ENCODE peak calls at places on chromosomes 4 and X, in four cellular contexts. Y is suprapubic skin, M is H9, D is activated B cell treated with CpG ODN at 0.5 μM for 24 hours. I is an unnamed sample.

GRCh38 chrX:20545538-20545937 is 278.8 kb upstream of the RPS6KA3 start:
- DNase-seq in M (no peak), Y (no peak), D (no peak), I (no peak)

GRCh38 chr4:159281781-159282180 is 178.9 kb downstream of the RAPGEF2 start:
- DNase-seq in D (no peak), Y (no peak), M (no peak), I (no peak)

GRCh38 chrX:37800762-37801161 is 20.9 kb downstream of the CYBB start:
- DNase-seq in D (no peak), Y (no peak), M (no peak), I (no peak)

GRCh38 chrX:115579786-115580294 is 18.9 kb downstream of the PLS3 start:
- DNase-seq in Y (no peak), M (no peak), D (no peak), I (no peak)

GRCh38 chrX:105635794-105636193 is 186.5 kb upstream of the NRK start:
- DNase-seq in D (no peak), Y (no peak), M (no peak), I (no peak)

GRCh38 chrX:40581333-40581910 is 652 bp downstream of the ATP6AP2 start:
- DNase-seq in D (no peak), Y (no peak), M (no peak), I (no peak)

GRCh38 chr4:87042221-87042620 is 107.4 kb downstream of the AFF1 start:
- DNase-seq in Y (no peak), M (no peak), D (no peak), I (no peak)

GRCh38 chr4:58061967-58062366 is 951.8 kb upstream of the IGFBP7 start:
- DNase-seq in Y (no peak), D (no peak), M (peak), I (no peak)

GRCh38 chr4:40530961-40531635 is 98.6 kb downstream of the RBM47 start:
- DNase-seq in D (no peak), M (no peak), Y (no peak), I (no peak)

GRCh38 chr4:186724861-186725419 is 1.3 kb upstream of the FAT1 start:
- DNase-seq in M (no peak), D (no peak), Y (no peak), I (no peak)

GRCh38 chr4:147463065-147463464 is 17.8 kb upstream of the EDNRA start:
- DNase-seq in M (no peak), D (no peak), Y (no peak), I (no peak)

GRCh38 chrX:111465664-111466063 is 45.8 kb upstream of the SERTM2 start:
- DNase-seq in D (no peak), M (peak), Y (no peak), I (no peak)

GRCh38 chr4:189420488-189420887 is 520.2 kb upstream of the FRG1 start:
- DNase-seq in Y (no peak), D (no peak), M (no peak), I (no peak)

GRCh38 chr4:151961456-151961855 is 200.6 kb upstream of the GATB start:
- DNase-seq in M (no peak), D (no peak), Y (no peak), I (no peak)

GRCh38 chrX:64975989-64976672 is at the start of gene ZC4H2:
- DNase-seq in Y (peak), D (peak), M (peak), I (peak)

GRCh38 chr4:40629401-40630334 is at the start of gene RBM47:
- DNase-seq in D (peak), M (peak), Y (peak), I (peak)

GRCh38 chrX:8743126-8743732 is 11.3 kb upstream of the ANOS1 start:
- DNase-seq in D (peak), M (peak), Y (no peak), I (peak)

GRCh38 chr4:140724780-140725179 is 31.4 kb downstream of the TBC1D9 start:
- DNase-seq in M (no peak), Y (no peak), D (no peak), I (no peak)

GRCh38 chrX:56803849-56804681 is 75.0 kb downstream of the NBDY start:
- DNase-seq in M (no peak), Y (peak), D (no peak), I (no peak)

GRCh38 chrX:21840199-21840557 is 761 bp downstream of the MBTPS2 start:
- DNase-seq in Y (no peak), D (no peak), M (no peak), I (no peak)

GRCh38 chr4:186936496-186937375 is 213.1 kb upstream of the FAT1 start:
- DNase-seq in Y (no peak), D (no peak), M (no peak), I (no peak)

GRCh38 chrX:130110379-130111219 is at the start of gene ELF4:
- DNase-seq in Y (no peak), M (no peak), D (peak), I (no peak)

GRCh38 chr4:135575041-135575440 is 1373.5 kb upstream of the PABPC4L start:
- DNase-seq in M (no peak), D (no peak), Y (no peak), I (no peak)

GRCh38 chr4:36235306-36235705 is 9.0 kb downstream of the ARAP2 start:
- DNase-seq in Y (no peak), M (peak), D (no peak), I (no peak)

GRCh38 chrX:119756926-119757635 is 1.3 kb upstream of the SOWAHD start:
- DNase-seq in D (no peak), Y (no peak), M (peak), I (no peak)

GRCh38 chr4:99027304-99027703 is 31.8 kb downstream of the METAP1 start:
- DNase-seq in M (no peak), D (no peak), Y (no peak), I (no peak)

GRCh38 chr4:150068300-150068699 is 9.9 kb upstream of the DCLK2 start:
- DNase-seq in D (no peak), Y (no peak), M (no peak), I (no peak)

GRCh38 chr4:105436414-105436813 is 37.4 kb downstream of the PPA2 start:
- DNase-seq in M (no peak), Y (no peak), D (no peak), I (no peak)

GRCh38 chr4:105434940-105435339 is 38.9 kb downstream of the PPA2 start:
- DNase-seq in Y (no peak), M (no peak), D (no peak), I (no peak)

GRCh38 chr4:105440890-105441289 is 33.0 kb downstream of the PPA2 start:
- DNase-seq in M (no peak), Y (no peak), D (no peak), I (no peak)
- TF ChIP-seq CTCF in M (no peak), Y (no peak), D (no peak), I (no peak)

GRCh38 chr4:62896721-62897120 is 1512.5 kb downstream of the TECRL start:
- DNase-seq in M (no peak), Y (peak), D (no peak), I (no peak)

GRCh38 chr4:62899607-62900364 is 1509.5 kb downstream of the TECRL start:
- DNase-seq in M (no peak), D (no peak), Y (no peak), I (no peak)

GRCh38 chr4:62898115-62898514 is 1511.1 kb downstream of the TECRL start:
- DNase-seq in Y (peak), D (no peak), M (no peak), I (no peak)

DNA sequence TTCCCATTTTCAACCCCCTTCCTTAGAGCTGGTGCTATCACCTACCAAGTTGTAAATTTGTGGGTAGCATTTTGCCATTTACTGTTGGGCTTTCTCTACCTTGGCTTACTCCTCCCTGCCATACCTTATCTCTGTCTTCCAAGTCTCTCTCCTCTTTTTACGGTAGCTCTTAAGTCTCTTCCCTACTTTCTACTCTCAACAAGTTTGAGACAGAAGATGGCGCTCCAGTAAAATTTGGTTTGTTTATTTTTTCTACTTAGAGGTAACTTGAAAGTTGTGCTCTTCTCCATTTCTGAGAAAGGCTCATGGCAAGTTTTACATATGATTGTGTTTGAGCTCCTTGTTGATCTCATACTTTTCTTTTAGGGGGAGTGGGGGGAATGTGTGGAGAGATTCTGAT is 1508.1 kb downstream of the TECRL start:
- DNase-seq in M (no peak), D (no peak), Y (no peak), I (no peak)
- TF ChIP-seq CTCF in M (peak), D (no peak), Y (no peak), I (no peak)

GRCh38 chr4:3074078-3074845 is at the start of the genes HTT and HTT-AS:
- DNase-seq in D (peak), Y (peak), M (peak), I (peak)

GRCh38 chr4:3071811-3072210 is 2.5 kb downstream of the HTT-AS start:
- DNase-seq in M (no peak), Y (no peak), D (no peak), I (no peak)

GRCh38 chr4:3075652-3075981 is 1.1 kb downstream of the HTT start:
- DNase-seq in Y (no peak), M (no peak), D (no peak), I (no peak)

GRCh38 chr4:3074846-3075651 is 568 bp downstream of the HTT start:
- DNase-seq in Y (peak), M (peak), D (peak), I (peak)

DNA sequence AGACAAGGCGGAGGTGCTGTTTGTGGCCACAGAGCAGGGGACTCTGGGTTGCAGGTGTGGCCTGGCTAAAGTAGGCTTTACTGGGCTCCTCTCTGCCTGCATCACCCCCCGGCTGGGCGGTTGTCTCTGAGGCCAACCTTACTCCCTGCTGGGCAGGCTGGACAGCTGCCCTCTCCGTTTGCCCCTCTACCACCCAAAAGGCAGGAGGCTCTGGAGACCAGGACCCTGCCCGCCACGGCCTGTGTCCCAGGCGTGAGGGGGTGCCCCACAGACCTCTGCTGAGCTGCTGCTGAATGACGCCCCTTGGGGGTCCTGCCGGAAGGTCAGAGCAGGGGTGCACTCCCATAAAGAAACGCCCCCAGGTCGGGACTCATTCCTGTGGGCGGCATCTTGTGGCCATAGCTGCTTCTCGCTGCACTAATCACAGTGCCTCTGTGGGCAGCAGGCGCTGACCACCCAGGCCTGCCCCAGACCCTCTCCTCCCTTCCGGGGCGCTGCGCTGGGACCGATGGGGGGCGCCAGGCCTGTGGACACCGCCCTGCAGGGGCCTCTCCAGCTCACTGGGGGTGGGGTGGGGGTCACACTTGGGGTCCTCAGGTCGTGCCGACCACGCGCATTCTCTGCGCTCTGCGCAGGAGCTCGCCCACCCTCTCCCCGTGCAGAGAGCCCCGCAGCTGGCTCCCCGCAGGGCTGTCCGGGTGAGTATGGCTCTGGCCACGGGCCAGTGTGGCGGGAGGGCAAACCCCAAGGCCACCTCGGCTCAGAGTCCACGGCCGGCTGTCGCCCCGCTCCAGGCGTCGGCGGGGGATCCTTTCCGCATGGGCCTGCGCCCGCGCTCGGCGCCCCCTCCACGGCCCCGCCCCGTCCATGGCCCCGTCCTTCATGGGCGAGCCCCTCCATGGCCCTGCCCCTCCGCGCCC is 920 bp downstream of the HTT-AS start:
- DNase-seq in Y (peak), M (peak), D (no peak), I (no peak)
- TF ChIP-seq CTCF in Y (no peak), M (peak), D (no peak), I (no peak)

GRCh38 chrX:138669693-138670092 is 41.8 kb downstream of the FGF13 start:
- DNase-seq in Y (no peak), M (no peak), D (no peak), I (no peak)
- TF ChIP-seq CTCF in Y (no peak), M (no peak), D (no peak), I (no peak)

GRCh38 chrX:110167952-110168451 is 149.9 kb downstream of the AMMECR1 start:
- DNase-seq in M (peak), Y (no peak), D (no peak), I (peak)
- TF ChIP-seq CTCF in M (peak), Y (no peak), D (no peak), I (peak)

GRCh38 chr4:1296324-1297022 is 6.8 kb downstream of the MAEA start:
- DNase-seq in M (no peak), D (no peak), Y (no peak), I (no peak)

GRCh38 chr4:1298461-1298860 is 8.8 kb downstream of the MAEA start:
- DNase-seq in M (no peak), Y (peak), D (no peak), I (no peak)

GRCh38 chr4:1297456-1298325 is 8.0 kb downstream of the MAEA start:
- DNase-seq in Y (no peak), M (no peak), D (no peak), I (no peak)

GRCh38 chr4:1295405-1296055 is 5.8 kb downstream of the MAEA start:
- DNase-seq in Y (no peak), D (no peak), M (no peak), I (no peak)

GRCh38 chr4:1297023-1297395 is 7.3 kb downstream of the MAEA start:
- DNase-seq in M (no peak), Y (no peak), D (no peak), I (no peak)
- TF ChIP-seq CTCF in M (no peak), Y (no peak), D (no peak), I (no peak)

GRCh38 chr4:6687947-6688878 is 5.5 kb upstream of the S100P start:
- DNase-seq in Y (no peak), D (no peak), M (peak), I (no peak)
- TF ChIP-seq CTCF in Y (no peak), D (no peak), M (peak), I (no peak)